ENCODE peak calls at places on chromosome 7, in nine cellular contexts. B, T, I, A, M, D, G, E and Z are unnamed samples.

GRCh38 chr7:21426286-21426957 is 1.5 kb upstream of the SP4 start:
- DNase-seq in A (no peak), D (no peak), T (no peak), B (no peak), E (no peak), G (peak), I (no peak), M (no peak), Z (no peak)

GRCh38 chr7:102842284-102842683 is 70.5 kb upstream of the LRRC17 start:
- DNase-seq in T (no peak), A (no peak), G (no peak), E (no peak), I (no peak), M (no peak), D (no peak), B (no peak), Z (no peak)

GRCh38 chr7:127809285-127809702 is 157.3 kb downstream of the SND1 start:
- DNase-seq in G (peak), T (no peak), B (peak), D (peak), A (no peak), I (no peak), E (no peak), M (no peak), Z (no peak)

GRCh38 chr7:99910976-99911375 is 8.4 kb downstream of the TRIM4 start:
- DNase-seq in I (no peak), B (no peak), D (peak), E (no peak), A (no peak), G (no peak), T (no peak), M (no peak), Z (no peak)

GRCh38 chr7:123537026-123537642 is 2.7 kb upstream of the IQUB start:
- DNase-seq in E (no peak), D (no peak), M (no peak), G (peak), A (peak), T (peak), I (no peak), B (no peak), Z (no peak)

GRCh38 chr7:27992755-27993478 is 187.7 kb downstream of the JAZF1 start:
- DNase-seq in T (no peak), G (no peak), M (no peak), E (no peak), B (no peak), A (no peak), D (no peak), I (no peak), Z (no peak)

GRCh38 chr7:92133737-92134270 is 473 bp downstream of the CYP51A1 start:
- DNase-seq in D (peak), G (peak), A (peak), M (peak), I (peak), E (peak), B (no peak), T (peak), Z (peak)

GRCh38 chr7:154178890-154179289 is 126.7 kb downstream of the DPP6 start:
- DNase-seq in M (no peak), G (no peak), T (no peak), B (no peak), E (no peak), I (no peak), A (no peak), D (no peak), Z (no peak)

GRCh38 chr7:69661342-69661741 is 63.1 kb downstream of the AUTS2 start:
- DNase-seq in I (no peak), M (no peak), D (no peak), E (no peak), B (no peak), G (no peak), A (no peak), T (no peak), Z (no peak)

GRCh38 chr7:150737265-150738055 is at the start of gene GIMAP5:
- DNase-seq in D (no peak), B (no peak), G (no peak), E (no peak), T (peak), M (no peak), A (no peak), I (peak), Z (no peak)

GRCh38 chr7:155971180-155971770 is 159.0 kb upstream of the SHH start:
- DNase-seq in A (no peak), E (peak), I (no peak), D (no peak), B (no peak), G (no peak), T (no peak), M (no peak), Z (no peak)

GRCh38 chr7:7202375-7202720 is 20.0 kb downstream of the C1GALT1 start:
- DNase-seq in B (no peak), D (no peak), M (no peak), G (no peak), I (no peak), A (no peak), T (no peak), E (no peak), Z (no peak)

GRCh38 chr7:47337531-47337930 is 244.4 kb downstream of the TNS3 start:
- DNase-seq in D (no peak), G (peak), E (peak), M (no peak), A (no peak), B (no peak), T (no peak), I (no peak), Z (no peak)

GRCh38 chr7:14902589-14902963 is at the start of gene DGKB:
- DNase-seq in B (no peak), M (peak), G (peak), I (no peak), A (no peak), E (peak), T (no peak), D (no peak), Z (no peak)

GRCh38 chr7:145123502-145123901 is 287.6 kb upstream of the TPK1 start:
- DNase-seq in G (no peak), B (no peak), E (no peak), M (no peak), T (no peak), A (no peak), D (no peak), I (no peak), Z (no peak)

GRCh38 chr7:7773334-7774308 is 55.2 kb upstream of the RPA3 start:
- DNase-seq in E (no peak), B (no peak), M (no peak), T (no peak), G (no peak), D (no peak), A (peak), I (no peak), Z (no peak)

GRCh38 chr7:44977304-44977858 is 1.4 kb downstream of the MYO1G start:
- DNase-seq in D (no peak), A (peak), E (peak), I (peak), G (peak), M (no peak), B (no peak), T (no peak), Z (peak)

GRCh38 chr7:94590526-94591162 is 65.3 kb downstream of the SGCE start:
- DNase-seq in A (peak), M (no peak), D (no peak), B (no peak), G (no peak), I (no peak), T (no peak), E (no peak), Z (no peak)

GRCh38 chr7:4739528-4739992 is 35.9 kb upstream of the AP5Z1 start:
- DNase-seq in G (no peak), I (no peak), T (peak), E (no peak), M (peak), A (peak), D (peak), B (no peak), Z (no peak)

GRCh38 chr7:124411796-124412195 is 353.8 kb downstream of the GPR37 start:
- DNase-seq in B (no peak), E (no peak), I (no peak), D (no peak), M (no peak), T (no peak), G (no peak), A (no peak), Z (no peak)

GRCh38 chr7:127582361-127582760 is 3.0 kb downstream of the GCC1 start:
- DNase-seq in D (no peak), M (peak), T (no peak), E (no peak), G (no peak), I (no peak), A (no peak), B (no peak), Z (no peak)

GRCh38 chr7:80851896-80852476 is 66.9 kb downstream of the SEMA3C start:
- DNase-seq in D (no peak), M (no peak), B (peak), I (no peak), G (peak), E (no peak), T (no peak), A (no peak), Z (no peak)

GRCh38 chr7:93043393-93043985 is 74.3 kb downstream of the SAMD9 start:
- DNase-seq in T (no peak), E (peak), B (peak), G (peak), A (no peak), D (no peak), I (no peak), M (peak), Z (no peak)